ENCODE peak calls at places on chromosomes 12 and 14, in nine cellular contexts. Y is astrocyte of the spinal cord, H is GM23338, R is thoracic aorta, B is bronchial epithelial cell, L is left ventricle myocardium inferior, I is coronary artery, G is A549, Z is heart left ventricle. P is an unnamed sample.

GRCh38 chr12:38502420-38502819 is 185.8 kb downstream of the ALG10B start:
- DNase-seq in Z (no peak), B (no peak), G (no peak), Y (no peak), L (no peak), I (no peak), H (no peak), R (no peak), P (no peak)

GRCh38 chr12:73598626-73599025 is 939.0 kb upstream of the ATXN7L3B start:
- DNase-seq in I (no peak), L (no peak), R (no peak), G (no peak), Y (peak), B (peak), H (peak), Z (no peak), P (no peak)

GRCh38 chr14:96424104-96424989 is 32.4 kb downstream of the AK7 start:
- DNase-seq in Z (peak), H (peak), I (no peak), Y (peak), B (peak), G (peak), L (no peak), R (no peak), P (no peak)

GRCh38 chr14:91679273-91679672 is 52.6 kb downstream of the CATSPERB start:
- DNase-seq in Y (no peak), I (no peak), Z (no peak), G (no peak), L (no peak), R (no peak), B (no peak), H (peak), P (no peak)

GRCh38 chr12:92146497-92146828 is 817 bp upstream of the BTG1 start:
- DNase-seq in B (no peak), I (no peak), H (no peak), Z (no peak), R (no peak), L (no peak), Y (no peak), G (no peak), P (no peak)

GRCh38 chr14:22400590-22401259 is 188.3 kb downstream of the DAD1 start:
- DNase-seq in R (no peak), H (no peak), I (peak), L (no peak), Z (no peak), G (no peak), Y (peak), B (no peak), P (no peak)

GRCh38 chr12:120463712-120464111 is 5.8 kb downstream of the SRSF9 start:
- DNase-seq in H (no peak), Y (no peak), B (no peak), I (no peak), L (no peak), G (no peak), R (no peak), Z (no peak), P (no peak)

GRCh38 chr14:32197919-32198318 is 3.9 kb upstream of the RNU6-7 start:
- DNase-seq in G (no peak), I (no peak), Y (no peak), R (no peak), Z (no peak), B (peak), H (no peak), L (no peak), P (no peak)

GRCh38 chr14:42569227-42569626 is 962.6 kb downstream of the LRFN5 start:
- DNase-seq in Y (no peak), R (no peak), L (no peak), Z (no peak), B (no peak), G (no peak), H (no peak), I (no peak), P (no peak)

GRCh38 chr12:104596128-104596799 is 139.5 kb downstream of the CHST11 start:
- DNase-seq in Y (peak), G (no peak), B (peak), Z (peak), L (peak), H (no peak), R (peak), I (peak), P (peak)

GRCh38 chr12:131101006-131101405 is 147.3 kb downstream of the ADGRD1 start:
- DNase-seq in R (no peak), I (peak), L (no peak), Y (no peak), Z (no peak), H (no peak), G (no peak), B (no peak), P (no peak)

GRCh38 chr12:57461904-57462306 is 2.3 kb downstream of the GLI1 start:
- DNase-seq in I (no peak), L (no peak), R (no peak), H (no peak), G (no peak), Z (no peak), B (no peak), Y (no peak), P (no peak)

GRCh38 chr12:104823985-104824441 is 134.1 kb downstream of the SLC41A2 start:
- DNase-seq in I (no peak), L (no peak), H (no peak), Y (no peak), Z (peak), R (no peak), G (no peak), B (no peak), P (peak)

GRCh38 chr14:105064721-105065143 is 498 bp downstream of the GPR132 start:
- DNase-seq in G (no peak), L (no peak), I (peak), R (no peak), Z (no peak), H (no peak), B (no peak), Y (peak), P (no peak)

GRCh38 chr12:42485823-42486222 is 103.7 kb downstream of the PRICKLE1 start:
- DNase-seq in I (no peak), G (no peak), Y (no peak), L (no peak), Z (no peak), R (no peak), H (peak), B (no peak), P (no peak)

GRCh38 chr12:75779891-75780501 is 251.6 kb downstream of the PHLDA1 start:
- DNase-seq in Y (no peak), B (no peak), I (no peak), Z (no peak), R (no peak), H (no peak), G (no peak), L (no peak), P (no peak)

GRCh38 chr14:88929656-88930436 is 105.4 kb downstream of the TTC8 start:
- DNase-seq in I (no peak), G (no peak), B (no peak), Z (no peak), R (no peak), H (peak), L (no peak), Y (no peak), P (no peak)

GRCh38 chr14:29548948-29549370 is 378.7 kb downstream of the PRKD1 start:
- DNase-seq in R (no peak), I (no peak), H (peak), G (peak), Z (no peak), L (no peak), Y (peak), B (peak), P (no peak)

GRCh38 chr12:86052921-86053320 is 178.8 kb downstream of the NTS start:
- DNase-seq in Y (no peak), B (no peak), Z (no peak), L (no peak), I (no peak), H (no peak), R (no peak), G (no peak), P (no peak)

GRCh38 chr14:87615822-87616679 is 376.9 kb downstream of the GALC start:
- DNase-seq in G (peak), Z (peak), L (peak), H (peak), B (peak), Y (peak), R (no peak), I (no peak), P (no peak)

GRCh38 chr12:98440165-98440581 is 75.2 kb upstream of the TMPO start:
- DNase-seq in L (peak), G (no peak), Y (peak), Z (peak), I (peak), R (peak), H (no peak), B (peak), P (peak)

GRCh38 chr12:22014783-22015144 is 31.3 kb upstream of the CMAS start:
- DNase-seq in H (no peak), Z (peak), I (no peak), B (no peak), L (no peak), G (no peak), R (no peak), Y (no peak), P (no peak)

GRCh38 chr12:6928703-6929407 is 1.1 kb downstream of the ATN1 start:
- DNase-seq in I (no peak), H (no peak), Y (no peak), B (no peak), R (no peak), L (no peak), Z (no peak), G (no peak), P (no peak)

GRCh38 chr12:76820888-76821482 is 57.1 kb downstream of the ZDHHC17 start:
- DNase-seq in Z (no peak), H (peak), G (peak), Y (peak), I (no peak), B (peak), L (no peak), R (no peak), P (no peak)
- TF ChIP-seq CTCF in Z (peak), H (peak), G (peak), Y (peak), I (peak), B (peak), L (peak), R (peak), P (peak)

DNA sequence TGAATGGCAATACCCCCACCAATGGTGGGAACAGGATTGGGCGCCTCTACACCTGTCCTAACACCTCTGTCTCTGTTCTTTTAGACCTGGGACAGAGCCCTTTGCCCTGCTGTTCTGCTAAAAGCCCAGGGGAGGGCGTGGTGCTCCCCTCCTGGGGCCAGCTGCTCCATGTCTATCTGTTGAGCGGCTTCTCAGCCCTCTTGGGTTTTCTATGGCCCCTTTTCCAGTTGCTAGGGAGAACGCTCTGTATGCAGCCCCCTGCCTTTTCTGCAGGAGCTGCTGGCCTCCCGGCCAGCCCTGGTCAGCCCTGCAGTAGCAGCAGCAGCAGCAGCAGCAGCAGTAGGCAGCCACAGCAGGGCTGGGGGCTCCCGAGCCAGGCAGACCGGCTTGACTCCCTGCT is 1.2 kb downstream of the RTL1 start:
- DNase-seq in G (peak), I (no peak), R (no peak), H (peak), Y (no peak), L (no peak), B (no peak), Z (no peak), P (no peak)
- TF ChIP-seq CTCF in G (peak), I (no peak), R (no peak), H (peak), Y (peak), L (no peak), B (no peak), Z (no peak), P (no peak)

GRCh38 chr12:106204312-106204711 is 43.5 kb downstream of the CKAP4 start:
- DNase-seq in H (no peak), L (no peak), R (no peak), Y (no peak), G (no peak), Z (no peak), I (no peak), B (no peak), P (no peak)

GRCh38 chr12:106205208-106206069 is 42.4 kb downstream of the CKAP4 start:
- DNase-seq in Y (no peak), Z (peak), H (peak), G (no peak), I (no peak), L (peak), R (no peak), B (peak), P (peak)
- TF ChIP-seq CTCF in Y (no peak), Z (peak), H (peak), G (peak), I (no peak), L (peak), R (no peak), B (peak), P (peak)

DNA sequence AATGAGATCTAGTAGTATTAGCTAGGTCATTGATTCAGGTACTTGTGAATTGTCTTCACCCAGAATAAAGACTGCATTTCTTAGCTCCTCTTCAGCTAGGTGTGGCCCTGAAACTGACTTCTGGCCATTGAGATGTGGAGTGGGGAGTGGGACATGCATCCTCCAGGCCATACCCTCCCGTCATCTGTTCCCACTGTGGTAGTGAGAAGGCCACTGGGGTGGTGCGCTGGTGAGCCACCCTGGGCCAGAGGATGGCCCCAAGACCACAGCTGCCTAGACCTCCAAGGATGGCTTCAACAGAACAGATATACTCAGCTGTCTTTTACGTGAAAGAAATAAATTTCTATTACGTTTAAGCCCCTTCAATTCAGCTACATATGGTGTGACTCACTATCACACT is 36.5 kb downstream of the TRIM9 start:
- DNase-seq in B (no peak), Y (no peak), I (no peak), Z (no peak), G (no peak), H (no peak), R (no peak), L (no peak), P (no peak)
- TF ChIP-seq CTCF in B (no peak), Y (no peak), I (no peak), Z (no peak), G (no peak), H (no peak), R (no peak), L (no peak), P (no peak)

DNA sequence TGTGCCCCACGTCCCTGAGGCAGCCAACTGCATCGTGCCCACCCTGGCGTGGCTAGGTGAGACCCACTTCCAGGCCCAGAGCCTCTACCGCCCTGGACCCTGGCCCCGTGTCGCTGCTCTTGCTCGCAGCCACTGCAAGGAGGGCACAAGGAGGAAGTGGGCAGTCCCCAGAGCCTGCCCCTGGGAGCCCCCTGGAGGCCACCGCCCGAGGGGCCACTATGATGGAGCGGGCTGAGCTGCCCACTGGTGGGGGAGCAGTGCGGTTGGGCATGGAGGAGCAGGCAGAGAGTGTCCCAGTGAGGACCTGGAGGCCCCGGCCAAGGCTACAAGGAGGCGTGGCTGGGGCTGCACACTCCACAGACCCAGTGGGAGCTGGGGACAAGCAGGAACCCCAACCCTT is 323.6 kb downstream of the PCNX1 start:
- DNase-seq in I (no peak), B (no peak), G (no peak), H (peak), Y (no peak), Z (no peak), L (no peak), R (no peak), P (no peak)
- TF ChIP-seq CTCF in I (no peak), B (no peak), G (no peak), H (peak), Y (no peak), Z (no peak), L (no peak), R (no peak), P (no peak)